ENCODE peak calls at places on chromosomes 7 and 10, in nine cellular contexts. One of them, this sample, is unnamed.
A peak's percentile ranks its signal among the peaks of the same experiment; 100 is the strongest.

GRCh38 chr10:74400186-74400585 is 249.2 kb downstream of the ADK start:
- DNase-seq in cardiac septum: no peak
- DNase-seq in hippocampal formation: no peak
- DNase-seq in right lobe of liver: no peak
- DNase-seq in Right ventricle myocardium superior: no peak
- DNase-seq in cortex of kidney: no peak
- DNase-seq in RKO: no peak
- DNase-seq in H4: no peak
- DNase-seq in left lobe of liver: no peak
- DNase-seq in this sample: no peak

GRCh38 chr7:106140406-106141173 is 28.5 kb upstream of the SYPL1 start:
- DNase-seq in cardiac septum: no peak
- DNase-seq in hippocampal formation: no peak
- DNase-seq in right lobe of liver: no peak
- DNase-seq in Right ventricle myocardium superior: no peak
- DNase-seq in cortex of kidney: no peak
- DNase-seq in RKO: no peak
- DNase-seq in H4: no peak
- DNase-seq in left lobe of liver: no peak
- DNase-seq in this sample: no peak

GRCh38 chr7:143331179-143331825 is 15.4 kb downstream of the CLCN1 start:
- DNase-seq in cardiac septum: no peak
- DNase-seq in hippocampal formation: no peak
- DNase-seq in right lobe of liver: no peak
- DNase-seq in Right ventricle myocardium superior: no peak
- DNase-seq in cortex of kidney: no peak
- DNase-seq in RKO: peak; percentile 70
- DNase-seq in H4: peak; percentile 78
- DNase-seq in left lobe of liver: no peak
- DNase-seq in this sample: peak; percentile 63

GRCh38 chr7:129804301-129805085 is 148.3 kb downstream of the UBE2H start:
- DNase-seq in cardiac septum: no peak
- DNase-seq in hippocampal formation: no peak
- DNase-seq in right lobe of liver: no peak
- DNase-seq in Right ventricle myocardium superior: no peak
- DNase-seq in cortex of kidney: no peak
- DNase-seq in RKO: no peak
- DNase-seq in H4: no peak
- DNase-seq in left lobe of liver: no peak
- DNase-seq in this sample: no peak

GRCh38 chr10:86523348-86523747 is 1.8 kb upstream of the WAPL start:
- DNase-seq in cardiac septum: no peak
- DNase-seq in hippocampal formation: no peak
- DNase-seq in right lobe of liver: no peak
- DNase-seq in Right ventricle myocardium superior: no peak
- DNase-seq in cortex of kidney: no peak
- DNase-seq in RKO: peak; percentile 43
- DNase-seq in H4: no peak
- DNase-seq in left lobe of liver: no peak
- DNase-seq in this sample: no peak

GRCh38 chr10:129410688-129411087 is 56.4 kb upstream of the MGMT start:
- DNase-seq in cardiac septum: no peak
- DNase-seq in hippocampal formation: no peak
- DNase-seq in right lobe of liver: no peak
- DNase-seq in Right ventricle myocardium superior: no peak
- DNase-seq in cortex of kidney: no peak
- DNase-seq in RKO: no peak
- DNase-seq in H4: no peak
- DNase-seq in left lobe of liver: no peak
- DNase-seq in this sample: no peak

GRCh38 chr7:18464830-18465229 is 30.7 kb upstream of the HDAC9 start:
- DNase-seq in cardiac septum: no peak
- DNase-seq in hippocampal formation: no peak
- DNase-seq in right lobe of liver: no peak
- DNase-seq in Right ventricle myocardium superior: no peak
- DNase-seq in cortex of kidney: no peak
- DNase-seq in RKO: no peak
- DNase-seq in H4: no peak
- DNase-seq in left lobe of liver: no peak
- DNase-seq in this sample: no peak

GRCh38 chr7:90988523-90988922 is 275.7 kb upstream of the FZD1 start:
- DNase-seq in cardiac septum: no peak
- DNase-seq in hippocampal formation: no peak
- DNase-seq in right lobe of liver: no peak
- DNase-seq in Right ventricle myocardium superior: no peak
- DNase-seq in cortex of kidney: no peak
- DNase-seq in RKO: no peak
- DNase-seq in H4: no peak
- DNase-seq in left lobe of liver: no peak
- DNase-seq in this sample: no peak

GRCh38 chr7:128014864-128015263 is 16.4 kb downstream of the LRRC4 start:
- DNase-seq in cardiac septum: no peak
- DNase-seq in hippocampal formation: no peak
- DNase-seq in right lobe of liver: no peak
- DNase-seq in Right ventricle myocardium superior: no peak
- DNase-seq in cortex of kidney: no peak
- DNase-seq in RKO: no peak
- DNase-seq in H4: no peak
- DNase-seq in left lobe of liver: no peak
- DNase-seq in this sample: no peak

GRCh38 chr7:110142939-110143526 is 947.9 kb upstream of the LRRN3 start:
- DNase-seq in cardiac septum: no peak
- DNase-seq in hippocampal formation: no peak
- DNase-seq in right lobe of liver: no peak
- DNase-seq in Right ventricle myocardium superior: no peak
- DNase-seq in cortex of kidney: no peak
- DNase-seq in RKO: no peak
- DNase-seq in H4: no peak
- DNase-seq in left lobe of liver: no peak
- DNase-seq in this sample: no peak

GRCh38 chr7:37109016-37109415 is 339.6 kb downstream of the ELMO1 start:
- DNase-seq in cardiac septum: no peak
- DNase-seq in hippocampal formation: no peak
- DNase-seq in right lobe of liver: no peak
- DNase-seq in Right ventricle myocardium superior: no peak
- DNase-seq in cortex of kidney: no peak
- DNase-seq in RKO: no peak
- DNase-seq in H4: peak; percentile 82
- DNase-seq in left lobe of liver: no peak
- DNase-seq in this sample: no peak

GRCh38 chr10:102612964-102613275 is 31.4 kb upstream of the TRIM8 start:
- DNase-seq in cardiac septum: no peak
- DNase-seq in hippocampal formation: no peak
- DNase-seq in right lobe of liver: no peak
- DNase-seq in Right ventricle myocardium superior: no peak
- DNase-seq in cortex of kidney: no peak
- DNase-seq in RKO: no peak
- DNase-seq in H4: no peak
- DNase-seq in left lobe of liver: no peak
- DNase-seq in this sample: no peak

GRCh38 chr7:130654850-130655249 is 13.7 kb downstream of the COPG2 start:
- DNase-seq in cardiac septum: no peak
- DNase-seq in hippocampal formation: no peak
- DNase-seq in right lobe of liver: no peak
- DNase-seq in Right ventricle myocardium superior: no peak
- DNase-seq in cortex of kidney: no peak
- DNase-seq in RKO: no peak
- DNase-seq in H4: no peak
- DNase-seq in left lobe of liver: no peak
- DNase-seq in this sample: no peak

GRCh38 chr10:108616559-108617285 is 1306.6 kb downstream of the XPNPEP1 start:
- DNase-seq in cardiac septum: no peak
- DNase-seq in hippocampal formation: no peak
- DNase-seq in right lobe of liver: no peak
- DNase-seq in Right ventricle myocardium superior: no peak
- DNase-seq in cortex of kidney: no peak
- DNase-seq in RKO: no peak
- DNase-seq in H4: no peak
- DNase-seq in left lobe of liver: no peak
- DNase-seq in this sample: no peak